ENCODE peak calls at places on chromosomes 2 and 18, in five cellular contexts. One of them, this sample, is unnamed.

GRCh38 chr2:222535477-222535876 is 111.1 kb downstream of the SGPP2 start:
- DNase-seq in body of pancreas: no peak
- DNase-seq in chondrocyte: no peak
- DNase-seq in T-helper 9 cell: no peak
- DNase-seq in stimulated activated CD4-positive, alpha-beta T cell treated with anti-CD3 and anti-CD28 coated beads, Interleukin-12 subunit alpha, Interleukin-12 subunit beta, amount 100 ng/mL, for 4 hours: no peak
- DNase-seq in this sample: no peak

GRCh38 chr2:192887296-192887695 is 692.6 kb upstream of the TMEFF2 start:
- DNase-seq in chondrocyte: no peak
- DNase-seq in stimulated activated CD4-positive, alpha-beta T cell treated with anti-CD3 and anti-CD28 coated beads, Interleukin-12 subunit alpha, Interleukin-12 subunit beta, amount 100 ng/mL, for 4 hours: no peak
- DNase-seq in body of pancreas: no peak
- DNase-seq in T-helper 9 cell: no peak
- DNase-seq in this sample: no peak

GRCh38 chr2:146853741-146854444 is 990.9 kb upstream of the ACVR2A start:
- DNase-seq in stimulated activated CD4-positive, alpha-beta T cell treated with anti-CD3 and anti-CD28 coated beads, Interleukin-12 subunit alpha, Interleukin-12 subunit beta, amount 100 ng/mL, for 4 hours: no peak
- DNase-seq in chondrocyte: no peak
- DNase-seq in body of pancreas: no peak
- DNase-seq in T-helper 9 cell: no peak
- DNase-seq in this sample: no peak

GRCh38 chr2:86000131-86000937 is 105.4 kb downstream of the POLR1A start:
- DNase-seq in body of pancreas: no peak
- DNase-seq in stimulated activated CD4-positive, alpha-beta T cell treated with anti-CD3 and anti-CD28 coated beads, Interleukin-12 subunit alpha, Interleukin-12 subunit beta, amount 100 ng/mL, for 4 hours: no peak
- DNase-seq in T-helper 9 cell: no peak
- DNase-seq in chondrocyte: peak; percentile 22
- DNase-seq in this sample: no peak

GRCh38 chr18:28127763-28128737 is 48.9 kb downstream of the CDH2 start:
- DNase-seq in T-helper 9 cell: no peak
- DNase-seq in stimulated activated CD4-positive, alpha-beta T cell treated with anti-CD3 and anti-CD28 coated beads, Interleukin-12 subunit alpha, Interleukin-12 subunit beta, amount 100 ng/mL, for 4 hours: no peak
- DNase-seq in chondrocyte: no peak
- DNase-seq in body of pancreas: no peak
- DNase-seq in this sample: peak; percentile 31

GRCh38 chr2:156118753-156119416 is 213.6 kb downstream of the NR4A2 start:
- DNase-seq in stimulated activated CD4-positive, alpha-beta T cell treated with anti-CD3 and anti-CD28 coated beads, Interleukin-12 subunit alpha, Interleukin-12 subunit beta, amount 100 ng/mL, for 4 hours: no peak
- DNase-seq in chondrocyte: no peak
- DNase-seq in T-helper 9 cell: no peak
- DNase-seq in body of pancreas: no peak
- DNase-seq in this sample: no peak

GRCh38 chr2:200258881-200259576 is 47.5 kb upstream of the SPATS2L start:
- DNase-seq in T-helper 9 cell: no peak
- DNase-seq in chondrocyte: no peak
- DNase-seq in stimulated activated CD4-positive, alpha-beta T cell treated with anti-CD3 and anti-CD28 coated beads, Interleukin-12 subunit alpha, Interleukin-12 subunit beta, amount 100 ng/mL, for 4 hours: no peak
- DNase-seq in body of pancreas: no peak
- DNase-seq in this sample: no peak

GRCh38 chr2:31476511-31477171 is 62.1 kb upstream of the XDH start:
- DNase-seq in T-helper 9 cell: no peak
- DNase-seq in chondrocyte: no peak
- DNase-seq in body of pancreas: no peak
- DNase-seq in stimulated activated CD4-positive, alpha-beta T cell treated with anti-CD3 and anti-CD28 coated beads, Interleukin-12 subunit alpha, Interleukin-12 subunit beta, amount 100 ng/mL, for 4 hours: no peak
- DNase-seq in this sample: no peak

GRCh38 chr18:59042477-59042842 is 97.2 kb upstream of the SEC11C start:
- DNase-seq in chondrocyte: no peak
- DNase-seq in stimulated activated CD4-positive, alpha-beta T cell treated with anti-CD3 and anti-CD28 coated beads, Interleukin-12 subunit alpha, Interleukin-12 subunit beta, amount 100 ng/mL, for 4 hours: no peak
- DNase-seq in T-helper 9 cell: no peak
- DNase-seq in body of pancreas: no peak
- DNase-seq in this sample: no peak

GRCh38 chr2:84395819-84396218 is 63.3 kb downstream of the SUCLG1 start:
- DNase-seq in chondrocyte: no peak
- DNase-seq in body of pancreas: no peak
- DNase-seq in T-helper 9 cell: no peak
- DNase-seq in stimulated activated CD4-positive, alpha-beta T cell treated with anti-CD3 and anti-CD28 coated beads, Interleukin-12 subunit alpha, Interleukin-12 subunit beta, amount 100 ng/mL, for 4 hours: no peak
- DNase-seq in this sample: no peak

This sample was measured in adrenal gland.